ENCODE peak calls at places on chromosome 5, in eight cellular contexts. One of them, this sample, is unnamed.

GRCh38 chr5:129199308-129199707 is 104.8 kb downstream of the ISOC1 start:
- DNase-seq in foreskin fibroblast: no peak
- DNase-seq in AG04450: no peak
- DNase-seq in HFF-Myc: no peak
- DNase-seq in BJ: no peak
- DNase-seq in fibroblast of pulmonary artery: no peak
- DNase-seq in PC-9: no peak
- DNase-seq in heart left ventricle: no peak
- DNase-seq in this sample: no peak

GRCh38 chr5:142356318-142356715 is 31.5 kb upstream of the SPRY4 start:
- DNase-seq in BJ: peak
- DNase-seq in AG04450: peak
- DNase-seq in HFF-Myc: peak
- DNase-seq in heart left ventricle: no peak
- DNase-seq in PC-9: no peak
- DNase-seq in fibroblast of pulmonary artery: peak
- DNase-seq in foreskin fibroblast: peak
- DNase-seq in this sample: no peak

GRCh38 chr5:137280656-137281055 is 218.5 kb downstream of the SPOCK1 start:
- DNase-seq in PC-9: no peak
- DNase-seq in fibroblast of pulmonary artery: no peak
- DNase-seq in AG04450: no peak
- DNase-seq in heart left ventricle: no peak
- DNase-seq in BJ: no peak
- DNase-seq in HFF-Myc: no peak
- DNase-seq in foreskin fibroblast: no peak
- DNase-seq in this sample: no peak

GRCh38 chr5:132204330-132204729 is 23.3 kb downstream of the P4HA2 start:
- DNase-seq in foreskin fibroblast: no peak
- DNase-seq in heart left ventricle: no peak
- DNase-seq in AG04450: no peak
- DNase-seq in BJ: no peak
- DNase-seq in fibroblast of pulmonary artery: no peak
- DNase-seq in HFF-Myc: no peak
- DNase-seq in PC-9: no peak
- DNase-seq in this sample: no peak

GRCh38 chr5:157290981-157291711 is 25.2 kb downstream of the CYFIP2 start:
- DNase-seq in AG04450: no peak
- DNase-seq in HFF-Myc: no peak
- DNase-seq in BJ: no peak
- DNase-seq in foreskin fibroblast: no peak
- DNase-seq in heart left ventricle: no peak
- DNase-seq in PC-9: no peak
- DNase-seq in fibroblast of pulmonary artery: no peak
- DNase-seq in this sample: peak

GRCh38 chr5:127002390-127002789 is 28.0 kb downstream of the MARCHF3 start:
- DNase-seq in fibroblast of pulmonary artery: peak
- DNase-seq in foreskin fibroblast: no peak
- DNase-seq in PC-9: no peak
- DNase-seq in AG04450: no peak
- DNase-seq in BJ: peak
- DNase-seq in HFF-Myc: no peak
- DNase-seq in heart left ventricle: no peak
- DNase-seq in this sample: no peak

GRCh38 chr5:179343902-179344300 is 1.4 kb downstream of the ADAMTS2 start:
- DNase-seq in heart left ventricle: no peak
- DNase-seq in foreskin fibroblast: peak
- DNase-seq in PC-9: no peak
- DNase-seq in HFF-Myc: no peak
- DNase-seq in AG04450: no peak
- DNase-seq in BJ: no peak
- DNase-seq in fibroblast of pulmonary artery: peak
- DNase-seq in this sample: no peak

GRCh38 chr5:23446436-23446835 is 61.0 kb upstream of the PRDM9 start:
- DNase-seq in heart left ventricle: no peak
- DNase-seq in BJ: no peak
- DNase-seq in AG04450: no peak
- DNase-seq in foreskin fibroblast: no peak
- DNase-seq in fibroblast of pulmonary artery: peak
- DNase-seq in PC-9: no peak
- DNase-seq in HFF-Myc: no peak
- DNase-seq in this sample: no peak

GRCh38 chr5:178382689-178383276 is 150.2 kb upstream of the PHYKPL start:
- DNase-seq in foreskin fibroblast: no peak
- DNase-seq in AG04450: no peak
- DNase-seq in heart left ventricle: no peak
- DNase-seq in fibroblast of pulmonary artery: no peak
- DNase-seq in HFF-Myc: no peak
- DNase-seq in PC-9: no peak
- DNase-seq in BJ: no peak
- DNase-seq in this sample: no peak

GRCh38 chr5:59236996-59237395 is 654.1 kb downstream of the RAB3C start:
- DNase-seq in PC-9: no peak
- DNase-seq in HFF-Myc: no peak
- DNase-seq in fibroblast of pulmonary artery: peak
- DNase-seq in foreskin fibroblast: peak
- DNase-seq in AG04450: no peak
- DNase-seq in BJ: no peak
- DNase-seq in heart left ventricle: no peak
- DNase-seq in this sample: no peak

GRCh38 chr5:142872795-142873194 is 102.6 kb downstream of the ARHGAP26 start:
- DNase-seq in foreskin fibroblast: no peak
- DNase-seq in HFF-Myc: no peak
- DNase-seq in PC-9: peak
- DNase-seq in heart left ventricle: no peak
- DNase-seq in fibroblast of pulmonary artery: peak
- DNase-seq in BJ: no peak
- DNase-seq in AG04450: no peak
- DNase-seq in this sample: no peak

GRCh38 chr5:62268239-62268638 is 37.8 kb upstream of the KIF2A start:
- DNase-seq in foreskin fibroblast: no peak
- DNase-seq in heart left ventricle: no peak
- DNase-seq in fibroblast of pulmonary artery: peak
- DNase-seq in AG04450: no peak
- DNase-seq in HFF-Myc: no peak
- DNase-seq in BJ: no peak
- DNase-seq in PC-9: peak
- DNase-seq in this sample: peak

GRCh38 chr5:66143473-66144073 is 527 bp upstream of the SREK1 start:
- DNase-seq in foreskin fibroblast: no peak
- DNase-seq in fibroblast of pulmonary artery: no peak
- DNase-seq in heart left ventricle: no peak
- DNase-seq in AG04450: no peak
- DNase-seq in BJ: no peak
- DNase-seq in PC-9: no peak
- DNase-seq in HFF-Myc: no peak
- DNase-seq in this sample: no peak

GRCh38 chr5:2149196-2149541 is 266.4 kb upstream of the IRX4 start:
- DNase-seq in heart left ventricle: no peak
- DNase-seq in AG04450: no peak
- DNase-seq in PC-9: no peak
- DNase-seq in fibroblast of pulmonary artery: peak
- DNase-seq in foreskin fibroblast: peak
- DNase-seq in HFF-Myc: no peak
- DNase-seq in BJ: no peak
- DNase-seq in this sample: no peak

GRCh38 chr5:103929310-103930003 is 366.9 kb upstream of the NUDT12 start:
- DNase-seq in PC-9: no peak
- DNase-seq in BJ: no peak
- DNase-seq in fibroblast of pulmonary artery: no peak
- DNase-seq in AG04450: no peak
- DNase-seq in foreskin fibroblast: no peak
- DNase-seq in HFF-Myc: no peak
- DNase-seq in heart left ventricle: no peak
- DNase-seq in this sample: no peak

GRCh38 chr5:72607381-72607780 is 100.2 kb upstream of the ZNF366 start:
- DNase-seq in AG04450: no peak
- DNase-seq in BJ: no peak
- DNase-seq in heart left ventricle: no peak
- DNase-seq in fibroblast of pulmonary artery: no peak
- DNase-seq in PC-9: no peak
- DNase-seq in foreskin fibroblast: no peak
- DNase-seq in HFF-Myc: no peak
- DNase-seq in this sample: no peak

GRCh38 chr5:24644757-24645156 is at the start of gene CDH10:
- DNase-seq in PC-9: peak
- DNase-seq in BJ: no peak
- DNase-seq in foreskin fibroblast: no peak
- DNase-seq in heart left ventricle: no peak
- DNase-seq in fibroblast of pulmonary artery: peak
- DNase-seq in HFF-Myc: no peak
- DNase-seq in AG04450: no peak
- DNase-seq in this sample: peak

GRCh38 chr5:20109326-20109725 is 121.3 kb upstream of the CDH18 start:
- DNase-seq in PC-9: peak
- DNase-seq in HFF-Myc: no peak
- DNase-seq in AG04450: no peak
- DNase-seq in fibroblast of pulmonary artery: no peak
- DNase-seq in BJ: no peak
- DNase-seq in heart left ventricle: no peak
- DNase-seq in foreskin fibroblast: no peak
- DNase-seq in this sample: no peak

GRCh38 chr5:81739283-81739682 is 11.6 kb downstream of the SSBP2 start:
- DNase-seq in heart left ventricle: no peak
- DNase-seq in fibroblast of pulmonary artery: no peak
- DNase-seq in PC-9: no peak
- DNase-seq in foreskin fibroblast: no peak
- DNase-seq in AG04450: no peak
- DNase-seq in HFF-Myc: no peak
- DNase-seq in BJ: no peak
- DNase-seq in this sample: no peak
- TF ChIP-seq CTCF in heart left ventricle: no peak
- TF ChIP-seq CTCF in fibroblast of pulmonary artery: no peak
- TF ChIP-seq CTCF in PC-9: no peak
- TF ChIP-seq CTCF in foreskin fibroblast: no peak
- TF ChIP-seq CTCF in AG04450: no peak
- TF ChIP-seq CTCF in HFF-Myc: no peak
- TF ChIP-seq CTCF in BJ: no peak
- TF ChIP-seq CTCF in this sample: no peak

GRCh38 chr5:73797142-73797530 is 171.1 kb downstream of the ARHGEF28 start:
- DNase-seq in foreskin fibroblast: no peak
- DNase-seq in heart left ventricle: no peak
- DNase-seq in PC-9: no peak
- DNase-seq in AG04450: no peak
- DNase-seq in HFF-Myc: no peak
- DNase-seq in fibroblast of pulmonary artery: peak
- DNase-seq in BJ: no peak
- DNase-seq in this sample: no peak
- H3K4me3 ChIP-seq in foreskin fibroblast: no peak
- H3K4me3 ChIP-seq in heart left ventricle: no peak
- H3K4me3 ChIP-seq in PC-9: no peak
- H3K4me3 ChIP-seq in AG04450: no peak
- H3K4me3 ChIP-seq in HFF-Myc: no peak
- H3K4me3 ChIP-seq in fibroblast of pulmonary artery: no peak
- H3K4me3 ChIP-seq in BJ: no peak
- H3K4me3 ChIP-seq in this sample: no peak

GRCh38 chr5:176577312-176578176 is 28.4 kb downstream of the CDHR2 start:
- DNase-seq in BJ: no peak
- DNase-seq in HFF-Myc: no peak
- DNase-seq in PC-9: no peak
- DNase-seq in heart left ventricle: no peak
- DNase-seq in foreskin fibroblast: no peak
- DNase-seq in fibroblast of pulmonary artery: no peak
- DNase-seq in AG04450: no peak
- DNase-seq in this sample: no peak

GRCh38 chr5:176575488-176576422 is 26.6 kb downstream of the CDHR2 start:
- DNase-seq in AG04450: no peak
- DNase-seq in heart left ventricle: no peak
- DNase-seq in PC-9: no peak
- DNase-seq in fibroblast of pulmonary artery: no peak
- DNase-seq in foreskin fibroblast: no peak
- DNase-seq in BJ: no peak
- DNase-seq in HFF-Myc: no peak
- DNase-seq in this sample: no peak

GRCh38 chr5:176579323-176579722 is 30.2 kb downstream of the CDHR2 start:
- DNase-seq in HFF-Myc: no peak
- DNase-seq in heart left ventricle: no peak
- DNase-seq in PC-9: no peak
- DNase-seq in fibroblast of pulmonary artery: no peak
- DNase-seq in foreskin fibroblast: no peak
- DNase-seq in BJ: no peak
- DNase-seq in AG04450: no peak
- DNase-seq in this sample: no peak

GRCh38 chr5:176575066-176575465 is 25.9 kb downstream of the CDHR2 start:
- DNase-seq in foreskin fibroblast: no peak
- DNase-seq in PC-9: no peak
- DNase-seq in BJ: no peak
- DNase-seq in AG04450: no peak
- DNase-seq in heart left ventricle: no peak
- DNase-seq in fibroblast of pulmonary artery: no peak
- DNase-seq in HFF-Myc: no peak
- DNase-seq in this sample: no peak

DNA sequence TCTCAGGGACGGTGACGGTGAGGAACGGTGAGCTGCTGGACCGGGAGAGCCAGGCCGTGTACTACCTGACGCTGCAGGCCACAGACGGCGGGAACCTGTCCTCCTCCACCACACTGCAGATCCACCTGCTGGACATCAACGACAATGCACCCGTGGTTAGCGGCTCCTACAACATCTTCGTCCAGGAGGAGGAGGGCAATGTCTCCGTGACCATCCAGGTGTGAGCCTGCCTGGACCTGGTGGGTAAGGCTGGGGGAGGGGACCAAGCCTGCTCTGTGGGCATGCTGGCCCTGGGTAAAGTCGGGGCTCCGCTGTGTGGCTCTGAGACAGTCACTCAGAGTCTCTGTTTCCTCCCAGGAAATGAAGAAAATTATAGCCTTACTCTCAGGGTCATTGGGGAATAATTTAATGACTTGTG is 29.3 kb downstream of the CDHR2 start:
- DNase-seq in HFF-Myc: no peak
- DNase-seq in fibroblast of pulmonary artery: peak
- DNase-seq in heart left ventricle: no peak
- DNase-seq in PC-9: peak
- DNase-seq in foreskin fibroblast: no peak
- DNase-seq in BJ: no peak
- DNase-seq in AG04450: no peak
- DNase-seq in this sample: peak
- TF ChIP-seq CTCF in HFF-Myc: peak
- TF ChIP-seq CTCF in fibroblast of pulmonary artery: peak
- TF ChIP-seq CTCF in heart left ventricle: peak
- TF ChIP-seq CTCF in PC-9: peak
- TF ChIP-seq CTCF in foreskin fibroblast: peak
- TF ChIP-seq CTCF in BJ: peak
- TF ChIP-seq CTCF in AG04450: peak
- TF ChIP-seq CTCF in this sample: peak

DNA sequence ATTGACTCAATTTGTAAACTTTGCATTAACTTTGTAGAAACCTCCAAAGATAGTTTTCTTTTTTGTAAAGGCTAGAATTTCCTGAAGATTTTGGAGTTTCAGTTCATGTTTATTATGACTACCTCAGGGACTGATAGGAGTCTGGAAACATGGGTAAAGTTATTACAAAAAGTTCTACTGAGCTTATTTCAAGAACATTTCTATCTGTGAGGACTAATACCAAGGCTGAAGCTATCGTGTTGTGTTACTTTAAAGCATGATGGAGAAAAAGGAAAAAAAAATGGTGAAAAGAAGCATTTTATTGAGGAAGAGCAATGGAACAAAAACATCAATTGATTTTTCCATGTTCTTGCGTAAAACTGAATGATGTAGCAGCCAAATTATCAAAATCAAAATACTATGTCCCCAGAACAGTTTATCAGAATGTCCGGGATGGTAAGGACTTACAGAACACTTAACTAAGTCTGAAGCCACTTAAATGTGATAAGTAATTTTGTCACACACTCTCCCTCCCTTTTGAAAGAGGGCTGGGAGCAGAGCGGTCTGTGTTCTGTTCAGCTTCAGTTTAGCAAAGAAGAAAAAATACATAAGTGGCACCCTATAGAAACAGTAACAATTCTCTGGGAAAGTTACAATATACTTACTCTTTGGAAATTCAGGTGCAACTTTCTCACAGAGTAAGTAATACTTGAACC is 25.1 kb upstream of the VCAN start:
- DNase-seq in foreskin fibroblast: no peak
- DNase-seq in HFF-Myc: no peak
- DNase-seq in BJ: no peak
- DNase-seq in heart left ventricle: no peak
- DNase-seq in AG04450: no peak
- DNase-seq in PC-9: no peak
- DNase-seq in fibroblast of pulmonary artery: no peak
- DNase-seq in this sample: no peak
- H3K4me3 ChIP-seq in foreskin fibroblast: no peak
- H3K4me3 ChIP-seq in HFF-Myc: no peak
- H3K4me3 ChIP-seq in BJ: no peak
- H3K4me3 ChIP-seq in heart left ventricle: no peak
- H3K4me3 ChIP-seq in AG04450: no peak
- H3K4me3 ChIP-seq in PC-9: no peak
- H3K4me3 ChIP-seq in fibroblast of pulmonary artery: no peak
- H3K4me3 ChIP-seq in this sample: no peak